ENCODE peak calls at places on chromosomes 5 and 9, in seven cellular contexts. E is RWPE1, R is tibial nerve, O is GM04504, V is skeletal muscle cell, G is sigmoid colon, W is body of pancreas. C is an unnamed sample.

GRCh38 chr9:107727113-107727780 is 237.7 kb upstream of the KLF4 start:
- DNase-seq in E (no peak), R (no peak), O (no peak), V (no peak), G (no peak), W (no peak), C (no peak)

GRCh38 chr9:68904454-68904853 is 109.5 kb downstream of the PRKACG start:
- DNase-seq in E (no peak), R (no peak), O (no peak), V (no peak), G (no peak), W (no peak), C (no peak)

GRCh38 chr5:59189482-59189881 is 606.6 kb downstream of the RAB3C start:
- DNase-seq in E (no peak), R (no peak), O (no peak), V (no peak), G (no peak), W (no peak), C (no peak)

GRCh38 chr9:129889936-129890717 is 54.9 kb downstream of the USP20 start:
- DNase-seq in E (no peak), R (no peak), O (no peak), V (no peak), G (no peak), W (peak), C (no peak)

GRCh38 chr9:110986529-110986928 is 51.7 kb downstream of the LPAR1 start:
- DNase-seq in E (no peak), R (no peak), O (no peak), V (no peak), G (no peak), W (no peak), C (no peak)

GRCh38 chr5:124453221-124454032 is 293.0 kb downstream of the ZNF608 start:
- DNase-seq in E (no peak), R (no peak), O (peak), V (peak), G (no peak), W (no peak), C (no peak)

GRCh38 chr9:95381243-95381642 is 63.7 kb upstream of the FANCC start:
- DNase-seq in E (no peak), R (no peak), O (peak), V (peak), G (no peak), W (no peak), C (no peak)

GRCh38 chr5:170782438-170782837 is 1.1 kb upstream of the GABRP start:
- DNase-seq in E (no peak), R (peak), O (no peak), V (no peak), G (no peak), W (peak), C (no peak)

GRCh38 chr9:69248005-69248404 is 73.9 kb downstream of the TJP2 start:
- DNase-seq in E (no peak), R (no peak), O (no peak), V (no peak), G (no peak), W (no peak), C (no peak)

GRCh38 chr9:121261107-121261460 is 6.9 kb upstream of the GSN start:
- DNase-seq in E (no peak), R (no peak), O (no peak), V (no peak), G (peak), W (no peak), C (peak)

GRCh38 chr5:135212361-135213033 is 178.5 kb upstream of the PITX1 start:
- DNase-seq in E (no peak), R (no peak), O (no peak), V (no peak), G (peak), W (no peak), C (no peak)

GRCh38 chr5:81194633-81195333 is 38.3 kb upstream of the CKMT2 start:
- DNase-seq in E (peak), R (peak), O (peak), V (peak), G (peak), W (peak), C (peak)

GRCh38 chr9:84754896-84755295 is 85.4 kb downstream of the NTRK2 start:
- DNase-seq in E (no peak), R (no peak), O (no peak), V (no peak), G (no peak), W (no peak), C (no peak)

GRCh38 chr9:90219548-90220118 is 423.0 kb downstream of the DIRAS2 start:
- DNase-seq in E (peak), R (peak), O (no peak), V (no peak), G (no peak), W (peak), C (peak)

GRCh38 chr9:137606734-137607138 is 1.2 kb downstream of the ARRDC1 start:
- DNase-seq in E (no peak), R (no peak), O (no peak), V (no peak), G (no peak), W (no peak), C (no peak)

GRCh38 chr5:133367413-133367812 is 244.9 kb downstream of the FSTL4 start:
- DNase-seq in E (no peak), R (no peak), O (no peak), V (no peak), G (no peak), W (no peak), C (no peak)

C was measured in endothelial cell.